ENCODE peak calls at places on chromosomes 3 and 15, in six cellular contexts. One of them, this sample, is unnamed.

GRCh38 chr15:100202309-100202943 is 139.3 kb downstream of the ADAMTS17 start:
- DNase-seq in retinal pigment epithelial cell: no peak
- DNase-seq in cardiac muscle cell: no peak
- DNase-seq in adrenal gland: no peak
- DNase-seq in fibroblast of lung: no peak
- DNase-seq in brain microvascular endothelial cell: no peak
- DNase-seq in this sample: no peak

GRCh38 chr3:43894176-43895049 is 203.7 kb downstream of the ABHD5 start:
- DNase-seq in cardiac muscle cell: peak
- DNase-seq in adrenal gland: peak
- DNase-seq in fibroblast of lung: peak
- DNase-seq in retinal pigment epithelial cell: no peak
- DNase-seq in brain microvascular endothelial cell: peak
- DNase-seq in this sample: no peak

GRCh38 chr3:71356272-71356671 is 227.3 kb downstream of the FOXP1 start:
- DNase-seq in adrenal gland: no peak
- DNase-seq in retinal pigment epithelial cell: no peak
- DNase-seq in cardiac muscle cell: no peak
- DNase-seq in brain microvascular endothelial cell: no peak
- DNase-seq in fibroblast of lung: no peak
- DNase-seq in this sample: peak

GRCh38 chr3:194869482-194870169 is 183.9 kb downstream of the FAM43A start:
- DNase-seq in fibroblast of lung: peak
- DNase-seq in adrenal gland: no peak
- DNase-seq in retinal pigment epithelial cell: peak
- DNase-seq in cardiac muscle cell: no peak
- DNase-seq in brain microvascular endothelial cell: peak
- DNase-seq in this sample: no peak

GRCh38 chr15:74317820-74318375 is 49.5 kb downstream of the CYP11A1 start:
- DNase-seq in fibroblast of lung: peak
- DNase-seq in adrenal gland: peak
- DNase-seq in retinal pigment epithelial cell: no peak
- DNase-seq in brain microvascular endothelial cell: peak
- DNase-seq in cardiac muscle cell: no peak
- DNase-seq in this sample: no peak

GRCh38 chr3:123809597-123809996 is 74.5 kb downstream of the MYLK start:
- DNase-seq in cardiac muscle cell: no peak
- DNase-seq in retinal pigment epithelial cell: no peak
- DNase-seq in adrenal gland: no peak
- DNase-seq in brain microvascular endothelial cell: peak
- DNase-seq in fibroblast of lung: no peak
- DNase-seq in this sample: no peak

GRCh38 chr3:46076606-46077005 is 49.3 kb upstream of the XCR1 start:
- DNase-seq in retinal pigment epithelial cell: no peak
- DNase-seq in brain microvascular endothelial cell: no peak
- DNase-seq in fibroblast of lung: peak
- DNase-seq in adrenal gland: no peak
- DNase-seq in cardiac muscle cell: no peak
- DNase-seq in this sample: no peak

GRCh38 chr3:27467545-27467944 is 16.6 kb downstream of the SLC4A7 start:
- DNase-seq in cardiac muscle cell: peak
- DNase-seq in fibroblast of lung: peak
- DNase-seq in adrenal gland: no peak
- DNase-seq in retinal pigment epithelial cell: no peak
- DNase-seq in brain microvascular endothelial cell: no peak
- DNase-seq in this sample: no peak

GRCh38 chr3:9793161-9793781 is 389 bp downstream of the ARPC4 start:
- DNase-seq in adrenal gland: peak
- DNase-seq in fibroblast of lung: peak
- DNase-seq in cardiac muscle cell: peak
- DNase-seq in brain microvascular endothelial cell: peak
- DNase-seq in retinal pigment epithelial cell: no peak
- DNase-seq in this sample: no peak

GRCh38 chr3:166211451-166211850 is 374.2 kb upstream of the BCHE start:
- DNase-seq in cardiac muscle cell: no peak
- DNase-seq in adrenal gland: no peak
- DNase-seq in brain microvascular endothelial cell: no peak
- DNase-seq in fibroblast of lung: no peak
- DNase-seq in retinal pigment epithelial cell: peak
- DNase-seq in this sample: no peak
- H3K4me3 ChIP-seq in cardiac muscle cell: no peak
- H3K4me3 ChIP-seq in adrenal gland: no peak
- H3K4me3 ChIP-seq in brain microvascular endothelial cell: no peak
- H3K4me3 ChIP-seq in fibroblast of lung: no peak
- H3K4me3 ChIP-seq in retinal pigment epithelial cell: no peak
- H3K4me3 ChIP-seq in this sample: no peak

DNA sequence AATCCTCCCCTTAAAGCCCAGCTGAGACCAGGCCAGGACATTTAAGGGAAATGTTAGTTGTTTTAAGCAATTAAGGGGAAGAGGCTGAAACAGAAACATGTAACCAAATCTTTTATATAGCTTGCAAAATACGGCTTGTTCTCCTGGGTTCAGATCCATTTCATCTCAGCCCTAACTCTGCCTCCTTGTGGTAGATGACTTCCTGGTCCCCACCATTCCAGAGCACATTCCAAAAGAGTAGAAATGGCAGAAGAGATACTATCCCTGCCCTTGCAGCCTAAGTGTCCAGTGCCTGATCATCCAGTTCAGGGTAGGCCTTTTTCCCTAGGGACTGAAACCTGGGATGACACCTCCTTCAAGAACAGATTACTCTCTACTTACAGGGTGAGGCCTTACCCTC is 266.2 kb upstream of the VEPH1 start:
- DNase-seq in retinal pigment epithelial cell: no peak
- DNase-seq in fibroblast of lung: no peak
- DNase-seq in brain microvascular endothelial cell: no peak
- DNase-seq in adrenal gland: no peak
- DNase-seq in cardiac muscle cell: no peak
- DNase-seq in this sample: no peak
- TF ChIP-seq CTCF in retinal pigment epithelial cell: no peak
- TF ChIP-seq CTCF in fibroblast of lung: peak
- TF ChIP-seq CTCF in brain microvascular endothelial cell: no peak
- TF ChIP-seq CTCF in adrenal gland: no peak
- TF ChIP-seq CTCF in cardiac muscle cell: no peak
- TF ChIP-seq CTCF in this sample: peak

GRCh38 chr3:57169872-57170623 is 4.9 kb upstream of the IL17RD start:
- DNase-seq in brain microvascular endothelial cell: peak
- DNase-seq in fibroblast of lung: peak
- DNase-seq in retinal pigment epithelial cell: no peak
- DNase-seq in adrenal gland: peak
- DNase-seq in cardiac muscle cell: peak
- DNase-seq in this sample: no peak
- H3K4me3 ChIP-seq in brain microvascular endothelial cell: peak
- H3K4me3 ChIP-seq in fibroblast of lung: peak
- H3K4me3 ChIP-seq in retinal pigment epithelial cell: peak
- H3K4me3 ChIP-seq in adrenal gland: no peak
- H3K4me3 ChIP-seq in cardiac muscle cell: no peak
- H3K4me3 ChIP-seq in this sample: peak

GRCh38 chr15:68494573-68495105 is 62.7 kb upstream of the ITGA11 start:
- DNase-seq in retinal pigment epithelial cell: no peak
- DNase-seq in cardiac muscle cell: no peak
- DNase-seq in fibroblast of lung: no peak
- DNase-seq in brain microvascular endothelial cell: no peak
- DNase-seq in adrenal gland: no peak
- DNase-seq in this sample: no peak

GRCh38 chr15:68495221-68495950 is 63.4 kb upstream of the ITGA11 start:
- DNase-seq in brain microvascular endothelial cell: no peak
- DNase-seq in cardiac muscle cell: no peak
- DNase-seq in fibroblast of lung: no peak
- DNase-seq in adrenal gland: no peak
- DNase-seq in retinal pigment epithelial cell: no peak
- DNase-seq in this sample: no peak

GRCh38 chr15:68497206-68497910 is 65.4 kb upstream of the ITGA11 start:
- DNase-seq in brain microvascular endothelial cell: no peak
- DNase-seq in cardiac muscle cell: no peak
- DNase-seq in adrenal gland: no peak
- DNase-seq in fibroblast of lung: no peak
- DNase-seq in retinal pigment epithelial cell: no peak
- DNase-seq in this sample: no peak

GRCh38 chr15:68498076-68498475 is 66.1 kb upstream of the ITGA11 start:
- DNase-seq in adrenal gland: no peak
- DNase-seq in brain microvascular endothelial cell: no peak
- DNase-seq in retinal pigment epithelial cell: no peak
- DNase-seq in fibroblast of lung: no peak
- DNase-seq in cardiac muscle cell: no peak
- DNase-seq in this sample: no peak

DNA sequence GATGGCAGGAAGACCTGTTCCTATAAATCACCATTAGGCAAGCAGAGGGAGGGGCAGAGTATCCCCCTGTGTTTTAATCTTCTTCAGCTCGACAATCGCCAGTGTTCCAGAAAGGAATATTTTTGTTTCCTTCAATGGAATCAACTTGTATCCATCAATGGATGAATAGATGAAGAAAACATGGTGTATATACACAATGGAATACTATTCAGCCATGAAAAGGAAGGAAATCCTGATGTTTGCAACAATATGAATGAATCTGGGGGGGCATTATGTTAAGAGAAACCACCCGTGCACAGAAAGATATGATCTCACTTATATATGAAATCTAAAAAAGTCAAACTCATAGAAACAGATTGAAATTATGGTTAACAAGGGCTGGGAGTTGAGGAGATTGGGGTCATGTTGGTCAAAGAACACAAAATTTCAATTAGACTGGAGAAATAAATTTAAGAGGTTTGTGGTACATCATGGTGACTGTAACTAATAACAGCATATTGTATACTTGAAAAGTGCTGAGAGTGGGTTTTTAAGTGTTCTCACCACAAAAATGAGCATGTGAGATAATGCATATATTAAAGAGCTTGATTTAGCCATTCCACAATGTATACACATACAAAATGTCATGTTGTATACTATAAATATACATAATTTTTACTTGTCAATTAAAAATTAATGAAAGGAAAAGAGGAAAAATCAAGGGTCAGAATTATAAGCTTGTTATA is 64.2 kb upstream of the ITGA11 start:
- DNase-seq in brain microvascular endothelial cell: no peak
- DNase-seq in adrenal gland: no peak
- DNase-seq in fibroblast of lung: no peak
- DNase-seq in retinal pigment epithelial cell: no peak
- DNase-seq in cardiac muscle cell: no peak
- DNase-seq in this sample: no peak
- TF ChIP-seq CTCF in brain microvascular endothelial cell: no peak
- TF ChIP-seq CTCF in adrenal gland: no peak
- TF ChIP-seq CTCF in fibroblast of lung: no peak
- TF ChIP-seq CTCF in retinal pigment epithelial cell: no peak
- TF ChIP-seq CTCF in cardiac muscle cell: no peak
- TF ChIP-seq CTCF in this sample: no peak